ENCODE peak calls at places on chromosome 3, in four cellular contexts. One of them, this sample, is unnamed.

GRCh38 chr3:2823016-2823415 is 287.2 kb downstream of the IL5RA start:
- DNase-seq in stimulated activated naive CD8-positive, alpha-beta T cell treated with anti-CD3 and anti-CD28 coated beads, Interleukin-15, Interleukin-2, amounts not matched to agents 100 U/mL and 50 U/mL, for 24 hours: no peak
- DNase-seq in stimulated activated CD8-positive, alpha-beta memory T cell treated with anti-CD3 and anti-CD28 coated beads, Interleukin-12 subunit alpha, Interleukin-12 subunit beta, amount 100 ng/mL, for 1 hour: no peak
- DNase-seq in SK-N-DZ: no peak
- DNase-seq in this sample: no peak

GRCh38 chr3:125039041-125039896 is 16.5 kb downstream of the HEG1 start:
- DNase-seq in SK-N-DZ: no peak
- DNase-seq in stimulated activated CD8-positive, alpha-beta memory T cell treated with anti-CD3 and anti-CD28 coated beads, Interleukin-12 subunit alpha, Interleukin-12 subunit beta, amount 100 ng/mL, for 1 hour: no peak
- DNase-seq in stimulated activated naive CD8-positive, alpha-beta T cell treated with anti-CD3 and anti-CD28 coated beads, Interleukin-15, Interleukin-2, amounts not matched to agents 100 U/mL and 50 U/mL, for 24 hours: no peak
- DNase-seq in this sample: no peak

GRCh38 chr3:193630005-193630404 is 37.0 kb downstream of the OPA1 start:
- DNase-seq in stimulated activated CD8-positive, alpha-beta memory T cell treated with anti-CD3 and anti-CD28 coated beads, Interleukin-12 subunit alpha, Interleukin-12 subunit beta, amount 100 ng/mL, for 1 hour: no peak
- DNase-seq in stimulated activated naive CD8-positive, alpha-beta T cell treated with anti-CD3 and anti-CD28 coated beads, Interleukin-15, Interleukin-2, amounts not matched to agents 100 U/mL and 50 U/mL, for 24 hours: no peak
- DNase-seq in SK-N-DZ: no peak
- DNase-seq in this sample: no peak

GRCh38 chr3:30795176-30795575 is 99.3 kb downstream of the GADL1 start:
- DNase-seq in stimulated activated CD8-positive, alpha-beta memory T cell treated with anti-CD3 and anti-CD28 coated beads, Interleukin-12 subunit alpha, Interleukin-12 subunit beta, amount 100 ng/mL, for 1 hour: no peak
- DNase-seq in SK-N-DZ: no peak
- DNase-seq in stimulated activated naive CD8-positive, alpha-beta T cell treated with anti-CD3 and anti-CD28 coated beads, Interleukin-15, Interleukin-2, amounts not matched to agents 100 U/mL and 50 U/mL, for 24 hours: no peak
- DNase-seq in this sample: no peak

GRCh38 chr3:82938821-82939328 is 1177.4 kb upstream of the GBE1 start:
- DNase-seq in stimulated activated CD8-positive, alpha-beta memory T cell treated with anti-CD3 and anti-CD28 coated beads, Interleukin-12 subunit alpha, Interleukin-12 subunit beta, amount 100 ng/mL, for 1 hour: no peak
- DNase-seq in stimulated activated naive CD8-positive, alpha-beta T cell treated with anti-CD3 and anti-CD28 coated beads, Interleukin-15, Interleukin-2, amounts not matched to agents 100 U/mL and 50 U/mL, for 24 hours: no peak
- DNase-seq in SK-N-DZ: no peak
- DNase-seq in this sample: no peak

GRCh38 chr3:45480871-45481270 is 92.5 kb downstream of the LARS2 start:
- DNase-seq in stimulated activated CD8-positive, alpha-beta memory T cell treated with anti-CD3 and anti-CD28 coated beads, Interleukin-12 subunit alpha, Interleukin-12 subunit beta, amount 100 ng/mL, for 1 hour: no peak
- DNase-seq in stimulated activated naive CD8-positive, alpha-beta T cell treated with anti-CD3 and anti-CD28 coated beads, Interleukin-15, Interleukin-2, amounts not matched to agents 100 U/mL and 50 U/mL, for 24 hours: no peak
- DNase-seq in SK-N-DZ: no peak
- DNase-seq in this sample: no peak

GRCh38 chr3:52495777-52496602 is 852 bp downstream of the STAB1 start:
- DNase-seq in SK-N-DZ: no peak
- DNase-seq in stimulated activated CD8-positive, alpha-beta memory T cell treated with anti-CD3 and anti-CD28 coated beads, Interleukin-12 subunit alpha, Interleukin-12 subunit beta, amount 100 ng/mL, for 1 hour: no peak
- DNase-seq in stimulated activated naive CD8-positive, alpha-beta T cell treated with anti-CD3 and anti-CD28 coated beads, Interleukin-15, Interleukin-2, amounts not matched to agents 100 U/mL and 50 U/mL, for 24 hours: no peak
- DNase-seq in this sample: peak; percentile 71

GRCh38 chr3:188046561-188047213 is 107.3 kb upstream of the LPP start:
- DNase-seq in stimulated activated naive CD8-positive, alpha-beta T cell treated with anti-CD3 and anti-CD28 coated beads, Interleukin-15, Interleukin-2, amounts not matched to agents 100 U/mL and 50 U/mL, for 24 hours: no peak
- DNase-seq in stimulated activated CD8-positive, alpha-beta memory T cell treated with anti-CD3 and anti-CD28 coated beads, Interleukin-12 subunit alpha, Interleukin-12 subunit beta, amount 100 ng/mL, for 1 hour: no peak
- DNase-seq in SK-N-DZ: no peak
- DNase-seq in this sample: peak; percentile 45

GRCh38 chr3:9172851-9173320 is 76.6 kb downstream of the SRGAP3 start:
- DNase-seq in stimulated activated CD8-positive, alpha-beta memory T cell treated with anti-CD3 and anti-CD28 coated beads, Interleukin-12 subunit alpha, Interleukin-12 subunit beta, amount 100 ng/mL, for 1 hour: no peak
- DNase-seq in stimulated activated naive CD8-positive, alpha-beta T cell treated with anti-CD3 and anti-CD28 coated beads, Interleukin-15, Interleukin-2, amounts not matched to agents 100 U/mL and 50 U/mL, for 24 hours: no peak
- DNase-seq in SK-N-DZ: no peak
- DNase-seq in this sample: peak; percentile 9

This sample was measured in ELR.